ENCODE peak calls at places on chromosome 6, in nine cellular contexts. One of them, this sample, is unnamed.

GRCh38 chr6:168968228-168968627 is 285.4 kb downstream of the THBS2 start:
- DNase-seq in psoas muscle: peak
- DNase-seq in transverse colon: peak
- DNase-seq in epithelial cell of esophagus: peak
- DNase-seq in cardiac fibroblast: peak
- DNase-seq in lower lobe of right lung: no peak
- DNase-seq in kidney: peak
- DNase-seq in MM.1S: peak
- DNase-seq in PC-3: peak
- DNase-seq in this sample: peak

GRCh38 chr6:154478021-154478651 is 32.3 kb downstream of the CNKSR3 start:
- DNase-seq in psoas muscle: no peak
- DNase-seq in transverse colon: no peak
- DNase-seq in epithelial cell of esophagus: no peak
- DNase-seq in cardiac fibroblast: no peak
- DNase-seq in lower lobe of right lung: peak
- DNase-seq in kidney: peak
- DNase-seq in MM.1S: no peak
- DNase-seq in PC-3: no peak
- DNase-seq in this sample: no peak

GRCh38 chr6:143174951-143175350 is 114.3 kb downstream of the AIG1 start:
- DNase-seq in psoas muscle: no peak
- DNase-seq in transverse colon: no peak
- DNase-seq in epithelial cell of esophagus: no peak
- DNase-seq in cardiac fibroblast: no peak
- DNase-seq in lower lobe of right lung: no peak
- DNase-seq in kidney: no peak
- DNase-seq in MM.1S: no peak
- DNase-seq in PC-3: no peak
- DNase-seq in this sample: no peak

GRCh38 chr6:129713806-129714338 is 3.9 kb upstream of the ARHGAP18 start:
- DNase-seq in psoas muscle: no peak
- DNase-seq in transverse colon: no peak
- DNase-seq in epithelial cell of esophagus: no peak
- DNase-seq in cardiac fibroblast: no peak
- DNase-seq in lower lobe of right lung: no peak
- DNase-seq in kidney: no peak
- DNase-seq in MM.1S: no peak
- DNase-seq in PC-3: no peak
- DNase-seq in this sample: no peak

GRCh38 chr6:140050232-140050995 is 676.0 kb upstream of the CITED2 start:
- DNase-seq in psoas muscle: peak
- DNase-seq in transverse colon: no peak
- DNase-seq in epithelial cell of esophagus: peak
- DNase-seq in cardiac fibroblast: peak
- DNase-seq in lower lobe of right lung: no peak
- DNase-seq in kidney: no peak
- DNase-seq in MM.1S: no peak
- DNase-seq in PC-3: peak
- DNase-seq in this sample: no peak

GRCh38 chr6:67112120-67112519 is 1405.1 kb upstream of the EYS start:
- DNase-seq in psoas muscle: no peak
- DNase-seq in transverse colon: no peak
- DNase-seq in epithelial cell of esophagus: no peak
- DNase-seq in cardiac fibroblast: peak
- DNase-seq in lower lobe of right lung: no peak
- DNase-seq in kidney: no peak
- DNase-seq in MM.1S: no peak
- DNase-seq in PC-3: no peak
- DNase-seq in this sample: no peak

GRCh38 chr6:83113258-83113657 is 45.8 kb downstream of the DOP1A start:
- DNase-seq in psoas muscle: no peak
- DNase-seq in transverse colon: no peak
- DNase-seq in epithelial cell of esophagus: no peak
- DNase-seq in cardiac fibroblast: no peak
- DNase-seq in lower lobe of right lung: no peak
- DNase-seq in kidney: no peak
- DNase-seq in MM.1S: no peak
- DNase-seq in PC-3: no peak
- DNase-seq in this sample: no peak

GRCh38 chr6:125984311-125984710 is 2.0 kb upstream of the TRMT11 start:
- DNase-seq in psoas muscle: no peak
- DNase-seq in transverse colon: no peak
- DNase-seq in epithelial cell of esophagus: no peak
- DNase-seq in cardiac fibroblast: peak
- DNase-seq in lower lobe of right lung: no peak
- DNase-seq in kidney: no peak
- DNase-seq in MM.1S: no peak
- DNase-seq in PC-3: no peak
- DNase-seq in this sample: no peak

GRCh38 chr6:13668291-13668928 is 43.2 kb downstream of the RANBP9 start:
- DNase-seq in psoas muscle: no peak
- DNase-seq in transverse colon: no peak
- DNase-seq in epithelial cell of esophagus: peak
- DNase-seq in cardiac fibroblast: peak
- DNase-seq in lower lobe of right lung: no peak
- DNase-seq in kidney: no peak
- DNase-seq in MM.1S: peak
- DNase-seq in PC-3: no peak
- DNase-seq in this sample: peak

GRCh38 chr6:26240981-26241770 is 123.8 kb upstream of the BTN3A2 start:
- DNase-seq in psoas muscle: no peak
- DNase-seq in transverse colon: no peak
- DNase-seq in epithelial cell of esophagus: peak
- DNase-seq in cardiac fibroblast: peak
- DNase-seq in lower lobe of right lung: peak
- DNase-seq in kidney: peak
- DNase-seq in MM.1S: no peak
- DNase-seq in PC-3: no peak
- DNase-seq in this sample: peak

GRCh38 chr6:51027283-51028065 is 208.8 kb downstream of the TFAP2B start:
- DNase-seq in psoas muscle: no peak
- DNase-seq in transverse colon: no peak
- DNase-seq in epithelial cell of esophagus: no peak
- DNase-seq in cardiac fibroblast: no peak
- DNase-seq in lower lobe of right lung: no peak
- DNase-seq in kidney: no peak
- DNase-seq in MM.1S: no peak
- DNase-seq in PC-3: peak
- DNase-seq in this sample: no peak

GRCh38 chr6:89411269-89412070 is 603 bp downstream of the RRAGD start:
- DNase-seq in psoas muscle: peak
- DNase-seq in transverse colon: peak
- DNase-seq in epithelial cell of esophagus: no peak
- DNase-seq in cardiac fibroblast: no peak
- DNase-seq in lower lobe of right lung: peak
- DNase-seq in kidney: peak
- DNase-seq in MM.1S: peak
- DNase-seq in PC-3: no peak
- DNase-seq in this sample: no peak

GRCh38 chr6:21101694-21102093 is 491.9 kb upstream of the SOX4 start:
- DNase-seq in psoas muscle: no peak
- DNase-seq in transverse colon: no peak
- DNase-seq in epithelial cell of esophagus: no peak
- DNase-seq in cardiac fibroblast: no peak
- DNase-seq in lower lobe of right lung: no peak
- DNase-seq in kidney: no peak
- DNase-seq in MM.1S: no peak
- DNase-seq in PC-3: no peak
- DNase-seq in this sample: no peak

GRCh38 chr6:149094156-149094555 is 223.4 kb upstream of the TAB2 start:
- DNase-seq in psoas muscle: no peak
- DNase-seq in transverse colon: no peak
- DNase-seq in epithelial cell of esophagus: peak
- DNase-seq in cardiac fibroblast: peak
- DNase-seq in lower lobe of right lung: no peak
- DNase-seq in kidney: no peak
- DNase-seq in MM.1S: no peak
- DNase-seq in PC-3: peak
- DNase-seq in this sample: no peak

GRCh38 chr6:75947935-75948334 is 124.5 kb downstream of the IMPG1 start:
- DNase-seq in psoas muscle: no peak
- DNase-seq in transverse colon: no peak
- DNase-seq in epithelial cell of esophagus: no peak
- DNase-seq in cardiac fibroblast: no peak
- DNase-seq in lower lobe of right lung: no peak
- DNase-seq in kidney: no peak
- DNase-seq in MM.1S: no peak
- DNase-seq in PC-3: no peak
- DNase-seq in this sample: no peak

GRCh38 chr6:160455484-160456213 is 107.5 kb downstream of the SLC22A3 start:
- DNase-seq in psoas muscle: peak
- DNase-seq in transverse colon: peak
- DNase-seq in epithelial cell of esophagus: peak
- DNase-seq in cardiac fibroblast: peak
- DNase-seq in lower lobe of right lung: peak
- DNase-seq in kidney: peak
- DNase-seq in MM.1S: peak
- DNase-seq in PC-3: peak
- DNase-seq in this sample: no peak

GRCh38 chr6:110357298-110357695 is 852 bp downstream of the METTL24 start:
- DNase-seq in psoas muscle: no peak
- DNase-seq in transverse colon: no peak
- DNase-seq in epithelial cell of esophagus: no peak
- DNase-seq in cardiac fibroblast: no peak
- DNase-seq in lower lobe of right lung: no peak
- DNase-seq in kidney: no peak
- DNase-seq in MM.1S: no peak
- DNase-seq in PC-3: no peak
- DNase-seq in this sample: no peak

GRCh38 chr6:110356778-110357177 is 1.4 kb downstream of the METTL24 start:
- DNase-seq in psoas muscle: no peak
- DNase-seq in transverse colon: peak
- DNase-seq in epithelial cell of esophagus: no peak
- DNase-seq in cardiac fibroblast: no peak
- DNase-seq in lower lobe of right lung: no peak
- DNase-seq in kidney: peak
- DNase-seq in MM.1S: no peak
- DNase-seq in PC-3: no peak
- DNase-seq in this sample: no peak

GRCh38 chr6:110358536-110359148 is 493 bp upstream of the METTL24 start:
- DNase-seq in psoas muscle: no peak
- DNase-seq in transverse colon: no peak
- DNase-seq in epithelial cell of esophagus: no peak
- DNase-seq in cardiac fibroblast: no peak
- DNase-seq in lower lobe of right lung: no peak
- DNase-seq in kidney: no peak
- DNase-seq in MM.1S: no peak
- DNase-seq in PC-3: no peak
- DNase-seq in this sample: no peak

GRCh38 chr6:110359554-110359953 is 1.4 kb upstream of the METTL24 start:
- DNase-seq in psoas muscle: no peak
- DNase-seq in transverse colon: no peak
- DNase-seq in epithelial cell of esophagus: no peak
- DNase-seq in cardiac fibroblast: no peak
- DNase-seq in lower lobe of right lung: no peak
- DNase-seq in kidney: no peak
- DNase-seq in MM.1S: no peak
- DNase-seq in PC-3: no peak
- DNase-seq in this sample: no peak

GRCh38 chr6:110357696-110358535 is at the start of gene METTL24:
- DNase-seq in psoas muscle: no peak
- DNase-seq in transverse colon: no peak
- DNase-seq in epithelial cell of esophagus: no peak
- DNase-seq in cardiac fibroblast: no peak
- DNase-seq in lower lobe of right lung: peak
- DNase-seq in kidney: peak
- DNase-seq in MM.1S: no peak
- DNase-seq in PC-3: no peak
- DNase-seq in this sample: no peak
- TF ChIP-seq CTCF in psoas muscle: no peak
- TF ChIP-seq CTCF in transverse colon: no peak
- TF ChIP-seq CTCF in epithelial cell of esophagus: no peak
- TF ChIP-seq CTCF in cardiac fibroblast: no peak
- TF ChIP-seq CTCF in lower lobe of right lung: no peak
- TF ChIP-seq CTCF in kidney: no peak
- TF ChIP-seq CTCF in MM.1S: no peak
- TF ChIP-seq CTCF in PC-3: no peak
- TF ChIP-seq CTCF in this sample: no peak

GRCh38 chr6:147448212-147448611 is 60.3 kb upstream of the SAMD5 start:
- DNase-seq in psoas muscle: no peak
- DNase-seq in transverse colon: no peak
- DNase-seq in epithelial cell of esophagus: peak
- DNase-seq in cardiac fibroblast: no peak
- DNase-seq in lower lobe of right lung: no peak
- DNase-seq in kidney: peak
- DNase-seq in MM.1S: peak
- DNase-seq in PC-3: no peak
- DNase-seq in this sample: no peak
- H3K4me3 ChIP-seq in psoas muscle: no peak
- H3K4me3 ChIP-seq in transverse colon: no peak
- H3K4me3 ChIP-seq in epithelial cell of esophagus: no peak
- H3K4me3 ChIP-seq in cardiac fibroblast: no peak
- H3K4me3 ChIP-seq in lower lobe of right lung: no peak
- H3K4me3 ChIP-seq in kidney: peak
- H3K4me3 ChIP-seq in MM.1S: no peak
- H3K4me3 ChIP-seq in PC-3: no peak
- H3K4me3 ChIP-seq in this sample: no peak

DNA sequence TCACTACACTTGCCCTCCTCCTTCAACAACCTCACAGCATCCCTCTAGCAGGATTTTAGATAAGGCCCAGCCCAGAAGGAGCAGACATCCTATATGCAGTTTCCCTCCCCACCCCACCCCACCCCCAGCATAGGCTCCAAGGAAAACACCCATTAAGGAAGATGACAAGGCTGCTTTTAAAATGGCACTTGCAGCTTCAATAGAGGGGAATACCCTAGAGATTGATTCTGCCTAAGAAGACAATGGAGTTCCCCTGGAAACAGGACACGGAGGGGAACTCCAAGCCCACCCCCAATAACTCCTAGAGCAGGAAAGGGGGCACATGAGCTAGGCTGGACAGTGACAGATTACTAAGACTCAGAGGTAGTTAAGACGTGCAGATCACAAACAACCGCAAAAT is 34.7 kb downstream of the CPNE5 start:
- DNase-seq in psoas muscle: no peak
- DNase-seq in transverse colon: no peak
- DNase-seq in epithelial cell of esophagus: no peak
- DNase-seq in cardiac fibroblast: no peak
- DNase-seq in lower lobe of right lung: no peak
- DNase-seq in kidney: no peak
- DNase-seq in MM.1S: no peak
- DNase-seq in PC-3: no peak
- DNase-seq in this sample: no peak
- TF ChIP-seq CTCF in psoas muscle: no peak
- TF ChIP-seq CTCF in transverse colon: no peak
- TF ChIP-seq CTCF in epithelial cell of esophagus: no peak
- TF ChIP-seq CTCF in cardiac fibroblast: no peak
- TF ChIP-seq CTCF in lower lobe of right lung: no peak
- TF ChIP-seq CTCF in kidney: no peak
- TF ChIP-seq CTCF in MM.1S: no peak
- TF ChIP-seq CTCF in PC-3: no peak
- TF ChIP-seq CTCF in this sample: no peak

DNA sequence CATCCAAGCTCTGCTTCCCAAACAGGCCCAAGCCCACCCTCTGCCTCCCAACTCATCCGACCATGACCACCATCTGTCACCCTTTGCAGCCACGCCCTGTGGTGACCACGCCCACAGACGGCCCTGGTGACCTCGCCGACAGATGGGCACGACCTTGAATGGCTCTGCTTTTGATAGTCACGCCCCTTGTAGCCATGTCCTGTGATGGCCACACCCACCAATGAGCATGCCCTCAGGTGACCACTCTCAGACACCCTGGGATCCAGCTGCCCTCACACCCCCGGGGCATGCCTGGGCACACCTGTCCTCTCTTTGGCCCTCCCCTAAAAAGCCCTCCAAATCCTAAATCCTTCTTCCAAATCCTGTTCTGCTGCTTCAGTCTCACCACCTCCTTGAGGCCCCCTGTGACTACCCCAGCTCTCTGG is 51.0 kb downstream of the SSR1 start:
- DNase-seq in psoas muscle: no peak
- DNase-seq in transverse colon: peak
- DNase-seq in epithelial cell of esophagus: no peak
- DNase-seq in cardiac fibroblast: no peak
- DNase-seq in lower lobe of right lung: no peak
- DNase-seq in kidney: peak
- DNase-seq in MM.1S: no peak
- DNase-seq in PC-3: no peak
- DNase-seq in this sample: no peak
- H3K4me3 ChIP-seq in psoas muscle: peak
- H3K4me3 ChIP-seq in transverse colon: peak
- H3K4me3 ChIP-seq in epithelial cell of esophagus: peak
- H3K4me3 ChIP-seq in cardiac fibroblast: peak
- H3K4me3 ChIP-seq in lower lobe of right lung: peak
- H3K4me3 ChIP-seq in kidney: peak
- H3K4me3 ChIP-seq in MM.1S: no peak
- H3K4me3 ChIP-seq in PC-3: peak
- H3K4me3 ChIP-seq in this sample: no peak

This sample was measured in GM12864.